ENCODE peak calls at places on chromosomes 5 and 9, in five cellular contexts. O is brain microvascular endothelial cell, H is NCI-H345, E is psoas muscle, Y is dermis blood vessel endothelial cell. K is an unnamed sample.

GRCh38 chr9:7376838-7377237 is 422.7 kb downstream of the DMAC1 start:
- DNase-seq in O (no peak), Y (no peak), H (no peak), E (no peak), K (peak)

GRCh38 chr9:70165006-70165602 is 93.7 kb upstream of the SMC5 start:
- DNase-seq in Y (no peak), H (no peak), E (no peak), O (no peak), K (no peak)

GRCh38 chr9:37926737-37927590 is 23.0 kb upstream of the SLC25A51 start:
- DNase-seq in O (no peak), Y (peak), E (no peak), H (no peak), K (no peak)

GRCh38 chr5:140075371-140075770 is 32.3 kb upstream of the NRG2 start:
- DNase-seq in H (no peak), E (no peak), Y (peak), O (no peak), K (peak)

GRCh38 chr5:53035868-53036381 is 46.8 kb downstream of the ITGA2 start:
- DNase-seq in Y (peak), O (peak), H (no peak), E (no peak), K (no peak)

GRCh38 chr5:39213437-39214207 is 5.7 kb downstream of the FYB1 start:
- DNase-seq in H (no peak), O (no peak), E (no peak), Y (peak), K (no peak)

GRCh38 chr5:88659529-88660325 is 223.3 kb downstream of the MEF2C start:
- DNase-seq in O (no peak), E (no peak), H (no peak), Y (no peak), K (no peak)

GRCh38 chr5:757931-758697 is 26.4 kb downstream of the ZDHHC11B start:
- DNase-seq in H (no peak), E (peak), O (no peak), Y (no peak), K (no peak)

GRCh38 chr9:118938581-118938980 is 430.7 kb downstream of the BRINP1 start:
- DNase-seq in E (no peak), Y (no peak), O (no peak), H (no peak), K (no peak)

GRCh38 chr5:1668141-1668721 is 131.4 kb downstream of the MRPL36 start:
- DNase-seq in E (no peak), Y (no peak), H (peak), O (no peak), K (no peak)

GRCh38 chr5:153968761-153969562 is 69.7 kb downstream of the FAM114A2 start:
- DNase-seq in H (no peak), Y (no peak), E (no peak), O (no peak), K (no peak)

GRCh38 chr9:89549031-89549644 is 51.2 kb upstream of the SEMA4D start:
- DNase-seq in H (peak), E (peak), O (peak), Y (peak), K (peak)

K was measured in MG63.